ENCODE peak calls at places on chromosomes 12 and 14, in six cellular contexts. N, H, U, V, M and A are unnamed samples.

GRCh38 chr12:32877670-32878459 is 18.7 kb downstream of the PKP2 start:
- DNase-seq in M (no peak), U (peak; percentile 92), N (no peak), V (no peak), H (no peak), A (no peak)

GRCh38 chr14:96260341-96260821 is 4.4 kb downstream of the BDKRB1 start:
- DNase-seq in H (peak; percentile 77), U (no peak), M (no peak), N (peak; percentile 98), V (no peak), A (no peak)

GRCh38 chr12:52020539-52021336 is 14.0 kb downstream of the TAMALIN start:
- DNase-seq in V (peak; percentile 66), N (peak; percentile 57), H (peak; percentile 47), U (peak; percentile 81), M (no peak), A (peak; percentile 61)

GRCh38 chr12:107441906-107442305 is 243.7 kb upstream of the PWP1 start:
- DNase-seq in U (no peak), N (peak; percentile 54), V (no peak), H (peak; percentile 46), M (no peak), A (peak; percentile 11)

GRCh38 chr14:69663322-69663686 is 51.9 kb downstream of the SUSD6 start:
- DNase-seq in M (no peak), N (no peak), U (no peak), H (no peak), V (no peak), A (no peak)

GRCh38 chr12:13562915-13563742 is 366.6 kb downstream of the EMP1 start:
- DNase-seq in M (no peak), V (no peak), U (no peak), H (no peak), N (no peak), A (no peak)

GRCh38 chr12:106428379-106428778 is 70.8 kb downstream of the POLR3B start:
- DNase-seq in H (peak; percentile 52), N (peak; percentile 68), U (no peak), V (no peak), M (no peak), A (no peak)

GRCh38 chr14:52071675-52072074 is 2.8 kb upstream of the NID2 start:
- DNase-seq in H (peak; percentile 57), U (no peak), M (no peak), N (peak; percentile 83), V (no peak), A (no peak)

GRCh38 chr12:26112232-26112631 is 12.6 kb downstream of the BHLHE41 start:
- DNase-seq in M (no peak), N (no peak), H (no peak), U (no peak), V (no peak), A (no peak)

GRCh38 chr14:50607181-50607580 is 47.2 kb downstream of the ATL1 start:
- DNase-seq in V (no peak), M (no peak), H (peak; percentile 63), U (no peak), N (no peak), A (no peak)

GRCh38 chr12:100185361-100185894 is 15.2 kb upstream of the ACTR6 start:
- DNase-seq in H (no peak), V (no peak), N (no peak), M (no peak), U (no peak), A (no peak)

GRCh38 chr12:109549613-109550309 is 23.5 kb downstream of the MMAB start:
- DNase-seq in N (no peak), M (no peak), H (no peak), U (peak; percentile 59), V (no peak), A (no peak)

GRCh38 chr14:25411933-25412757 is 362.2 kb upstream of the STXBP6 start:
- DNase-seq in N (peak; percentile 11), H (no peak), M (no peak), U (no peak), V (no peak), A (no peak)

GRCh38 chr14:74038015-74038859 is 19.1 kb downstream of the BBOF1 start:
- DNase-seq in V (peak; percentile 55), N (peak; percentile 76), M (no peak), H (peak; percentile 64), U (no peak), A (peak; percentile 46)

GRCh38 chr14:71552809-71553208 is 379.4 kb upstream of the RGS6 start:
- DNase-seq in H (no peak), N (no peak), U (no peak), M (no peak), V (no peak), A (no peak)

GRCh38 chr14:64438181-64438839 is 27.0 kb upstream of the AKAP5 start:
- DNase-seq in H (peak; percentile 87), M (no peak), V (no peak), N (peak; percentile 76), U (no peak), A (no peak)

GRCh38 chr14:95394981-95395737 is 75.5 kb upstream of the CLMN start:
- DNase-seq in N (no peak), H (no peak), M (no peak), U (no peak), V (no peak), A (no peak)

GRCh38 chr14:38721822-38722431 is 381.1 kb downstream of the SEC23A start:
- DNase-seq in N (peak; percentile 56), H (peak; percentile 31), U (peak; percentile 38), M (peak; percentile 63), V (no peak), A (no peak)

GRCh38 chr12:51855586-51856428 is 7.3 kb upstream of the FIGNL2 start:
- DNase-seq in H (peak; percentile 21), V (no peak), M (no peak), U (no peak), N (no peak), A (no peak)

GRCh38 chr12:38253778-38254177 is 62.8 kb upstream of the ALG10B start:
- DNase-seq in N (no peak), V (no peak), H (no peak), M (no peak), U (no peak), A (no peak)
- H3K9me3 ChIP-seq in N (no peaks in the 10 kb centered on the region), V (no peaks in the 10 kb centered on the region), H (peaks cover 6% of the 10 kb centered on the region), M (peaks cover 6% of the 10 kb centered on the region), U (no peaks in the 10 kb centered on the region), A (no peaks in the 10 kb centered on the region)

GRCh38 chr12:133215724-133216123 is 20.0 kb downstream of the ANHX start:
- DNase-seq in H (no peak), N (no peak), U (no peak), M (no peak), V (no peak), A (no peak)
- H3K9me3 ChIP-seq in H (peaks cover 66% of the 10 kb centered on the region), N (no peaks in the 10 kb centered on the region), U (peaks cover 32% of the 10 kb centered on the region), M (peaks cover 100% of the 10 kb centered on the region), V (no peaks in the 10 kb centered on the region), A (no peaks in the 10 kb centered on the region)

DNA sequence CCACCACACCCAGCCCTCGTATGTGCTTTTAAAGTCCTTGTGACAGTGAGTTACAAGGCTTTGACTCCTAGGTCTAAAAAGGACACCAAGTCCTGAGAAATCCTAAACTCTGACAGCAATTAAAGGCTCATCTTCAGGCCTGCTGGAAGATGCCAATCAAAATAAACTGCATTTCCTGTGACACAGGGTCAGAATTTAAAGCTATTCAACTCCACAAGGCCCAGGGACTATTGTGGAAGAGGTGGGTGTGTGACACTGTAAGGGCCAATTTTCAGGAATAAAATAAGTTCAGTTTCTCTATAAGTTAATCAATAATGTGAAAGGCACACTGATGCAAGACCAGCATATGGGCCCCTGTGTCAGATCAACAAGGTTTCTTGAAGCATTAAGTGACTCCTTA is 69.5 kb upstream of the HECTD1 start:
- DNase-seq in V (no peak), M (no peak), N (no peak), H (no peak), U (no peak), A (no peak)
- H3K9me3 ChIP-seq in V (no peaks in the 10 kb centered on the region), M (peaks cover 12% of the 10 kb centered on the region), N (no peaks in the 10 kb centered on the region), H (peaks cover 8% of the 10 kb centered on the region), U (peaks cover 17% of the 10 kb centered on the region), A (no peaks in the 10 kb centered on the region)

DNA sequence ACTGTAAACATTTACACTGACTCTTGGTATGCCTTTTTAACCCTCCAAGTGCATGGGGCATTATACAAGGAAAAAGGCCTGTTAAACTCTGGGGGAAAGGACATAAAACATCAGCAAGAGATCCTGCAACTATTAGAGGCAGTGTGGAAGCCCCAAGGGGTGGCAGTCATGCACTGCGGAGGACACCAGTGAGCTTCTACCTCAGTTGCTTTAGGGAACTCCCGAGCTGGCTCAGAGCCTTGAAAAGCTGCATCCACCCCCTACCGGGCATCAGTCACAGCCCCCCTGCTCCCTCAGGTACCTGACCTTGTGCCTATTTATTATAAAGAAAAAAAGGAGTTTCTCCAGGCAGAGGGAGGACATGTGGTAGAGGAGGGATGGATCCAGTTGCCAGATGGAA is 695.6 kb upstream of the LMO3 start:
- DNase-seq in M (no peak), N (no peak), V (no peak), U (no peak), H (no peak), A (no peak)
- H3K9me3 ChIP-seq in M (peaks cover 35% of the 10 kb centered on the region), N (no peaks in the 10 kb centered on the region), V (no peaks in the 10 kb centered on the region), U (no peaks in the 10 kb centered on the region), H (peaks cover 34% of the 10 kb centered on the region), A (no peaks in the 10 kb centered on the region)